ENCODE peak calls at places on chromosomes 2 and 18, in six cellular contexts. G is A549, Q is transverse colon, U is esophagus muscularis mucosa, N is stomach, C is sigmoid colon. K is an unnamed sample. For H3K4me1, the result is how much of the 10 kb centered on the place peaks cover.

GRCh38 chr2:203669820-203670219 is 36.6 kb upstream of the CD28 start:
- DNase-seq in G (no peak), Q (no peak), U (no peak), N (no peak), C (no peak), K (no peak)

GRCh38 chr2:120822908-120823307 is 87.2 kb downstream of the GLI2 start:
- DNase-seq in G (no peak), Q (no peak), U (no peak), N (no peak), C (no peak), K (no peak)

GRCh38 chr2:95215018-95215612 is 7.8 kb downstream of the ZNF892 start:
- DNase-seq in G (no peak), Q (no peak), U (no peak), N (no peak), C (no peak), K (no peak)

GRCh38 chr2:67215214-67215613 is 181.9 kb upstream of the ETAA1 start:
- DNase-seq in G (peak), Q (peak), U (no peak), N (peak), C (peak), K (no peak)

GRCh38 chr2:41197781-41198180 is 745.9 kb upstream of the SLC8A1 start:
- DNase-seq in G (no peak), Q (no peak), U (no peak), N (no peak), C (no peak), K (no peak)

GRCh38 chr2:234331566-234331965 is 165.3 kb downstream of the ARL4C start:
- DNase-seq in G (no peak), Q (no peak), U (no peak), N (no peak), C (no peak), K (no peak)

GRCh38 chr2:82950148-82950547 is 1508.9 kb downstream of the SUCLG1 start:
- DNase-seq in G (no peak), Q (no peak), U (no peak), N (no peak), C (no peak), K (no peak)

GRCh38 chr2:40251146-40251545 is 200.7 kb downstream of the SLC8A1 start:
- DNase-seq in G (no peak), Q (no peak), U (no peak), N (no peak), C (no peak), K (no peak)

GRCh38 chr18:11785444-11786055 is 65.7 kb upstream of the CHMP1B start:
- DNase-seq in G (no peak), Q (no peak), U (no peak), N (no peak), C (no peak), K (no peak)

GRCh38 chr18:58867281-58867961 is 2.7 kb downstream of the ZNF532 start:
- DNase-seq in G (no peak), Q (no peak), U (no peak), N (no peak), C (peak), K (no peak)

GRCh38 chr2:234512884-234513669 is 16.2 kb upstream of the ARL4C start:
- DNase-seq in G (no peak), Q (no peak), U (no peak), N (no peak), C (no peak), K (no peak)

GRCh38 chr18:24212939-24213338 is 74.1 kb downstream of the CABYR start:
- DNase-seq in G (no peak), Q (no peak), U (no peak), N (no peak), C (no peak), K (no peak)

GRCh38 chr2:101731221-101732054 is 33.9 kb downstream of the MAP4K4 start:
- DNase-seq in G (no peak), Q (no peak), U (no peak), N (no peak), C (no peak), K (no peak)

GRCh38 chr2:113061241-113061640 is 2.2 kb downstream of the IL36RN start:
- DNase-seq in G (no peak), Q (no peak), U (peak), N (no peak), C (no peak), K (no peak)

GRCh38 chr2:31962757-31963361 is 47.9 kb downstream of the MEMO1 start:
- DNase-seq in G (no peak), Q (no peak), U (no peak), N (no peak), C (no peak), K (no peak)

GRCh38 chr2:113114996-113115395 is 12.4 kb upstream of the IL1RN start:
- DNase-seq in G (no peak), Q (no peak), U (no peak), N (no peak), C (no peak), K (no peak)

GRCh38 chr18:49811151-49811938 is 2.0 kb downstream of the ACAA2 start:
- DNase-seq in G (no peak), Q (peak), U (no peak), N (no peak), C (no peak), K (no peak)

GRCh38 chr2:113124181-113124961 is 3.0 kb upstream of the IL1RN start:
- DNase-seq in G (no peak), Q (no peak), U (peak), N (no peak), C (no peak), K (no peak)

GRCh38 chr18:10086458-10086857 is 172.6 kb downstream of the VAPA start:
- DNase-seq in G (no peak), Q (no peak), U (no peak), N (no peak), C (no peak), K (no peak)

GRCh38 chr2:174153757-174154680 is 94.3 kb downstream of the OLA1 start:
- DNase-seq in G (no peak), Q (no peak), U (no peak), N (no peak), C (no peak), K (no peak)

GRCh38 chr2:25341753-25342371 is at the start of gene DNMT3A:
- DNase-seq in G (no peak), Q (peak), U (no peak), N (peak), C (peak), K (no peak)

GRCh38 chr2:112959109-112959591 is 18.7 kb upstream of the IL36G start:
- DNase-seq in G (no peak), Q (no peak), U (peak), N (no peak), C (no peak), K (no peak)

GRCh38 chr2:177888581-177888980 is 184.0 kb downstream of the PDE11A start:
- DNase-seq in G (no peak), Q (no peak), U (no peak), N (no peak), C (no peak), K (no peak)

GRCh38 chr2:97717618-97718005 is 4.2 kb downstream of the ZAP70 start:
- DNase-seq in G (no peak), Q (no peak), U (no peak), N (no peak), C (no peak), K (no peak)

GRCh38 chr2:66058675-66059074 is 376.2 kb upstream of the MEIS1 start:
- DNase-seq in G (no peak), Q (no peak), U (no peak), N (no peak), C (no peak), K (no peak)

GRCh38 chr2:101883860-101884259 is 107.9 kb upstream of the IL1R2 start:
- DNase-seq in G (peak), Q (peak), U (no peak), N (no peak), C (no peak), K (no peak)

GRCh38 chr2:179751184-179751809 is 110.1 kb downstream of the ZNF385B start:
- DNase-seq in G (peak), Q (no peak), U (no peak), N (no peak), C (no peak), K (no peak)

GRCh38 chr18:24659837-24660720 is 199.6 kb downstream of the HRH4 start:
- DNase-seq in G (no peak), Q (peak), U (peak), N (no peak), C (peak), K (no peak)

GRCh38 chr2:48768669-48769068 is 13.1 kb upstream of the LHCGR start:
- DNase-seq in G (no peak), Q (no peak), U (no peak), N (no peak), C (no peak), K (no peak)

GRCh38 chr2:212197776-212198175 is 340.8 kb downstream of the ERBB4 start:
- DNase-seq in G (no peak), Q (no peak), U (no peak), N (no peak), C (no peak), K (no peak)

GRCh38 chr18:3189884-3190283 is 29.9 kb downstream of the MYOM1 start:
- DNase-seq in G (no peak), Q (no peak), U (no peak), N (no peak), C (no peak), K (no peak)

GRCh38 chr2:37623971-37624897 is 47.2 kb downstream of the CDC42EP3 start:
- DNase-seq in G (no peak), Q (no peak), U (no peak), N (no peak), C (no peak), K (no peak)

GRCh38 chr18:25621682-25622081 is 269.7 kb upstream of the ZNF521 start:
- DNase-seq in G (no peak), Q (no peak), U (no peak), N (no peak), C (no peak), K (no peak)

GRCh38 chr18:67483237-67483636 is 33.3 kb downstream of the DSEL start:
- DNase-seq in G (no peak), Q (no peak), U (no peak), N (no peak), C (no peak), K (no peak)

GRCh38 chr18:57547260-57547659 is 39.2 kb downstream of the FECH start:
- DNase-seq in G (no peak), Q (no peak), U (no peak), N (no peak), C (no peak), K (no peak)

GRCh38 chr2:182565941-182566567 is 139.2 kb upstream of the PDE1A start:
- DNase-seq in G (no peak), Q (no peak), U (no peak), N (no peak), C (no peak), K (no peak)

GRCh38 chr18:47899107-47899840 is 31.2 kb downstream of the SMAD2 start:
- DNase-seq in G (no peak), Q (no peak), U (no peak), N (no peak), C (no peak), K (no peak)

GRCh38 chr18:5890261-5890605 is 5.1 kb downstream of the TMEM200C start:
- DNase-seq in G (no peak), Q (no peak), U (no peak), N (no peak), C (no peak), K (peak)
- H3K4me1 ChIP-seq in G (under half), Q (under half), U (under half), N (under half), C (under half), K (under half)

GRCh38 chr2:12636837-12637581 is 79.7 kb upstream of the TRIB2 start:
- DNase-seq in G (no peak), Q (no peak), U (no peak), N (no peak), C (no peak), K (no peak)
- TF ChIP-seq EP300 in G (no peak), Q (no peak), U (no peak), N (no peak), C (no peak), K (no peak)

GRCh38 chr2:137938204-137938603 is 26.1 kb upstream of the HNMT start:
- DNase-seq in G (no peak), Q (no peak), U (no peak), N (no peak), C (no peak), K (no peak)

GRCh38 chr2:137937246-137937645 is 27.0 kb upstream of the HNMT start:
- DNase-seq in G (no peak), Q (no peak), U (no peak), N (no peak), C (no peak), K (no peak)

GRCh38 chr2:137937778-137938177 is 26.5 kb upstream of the HNMT start:
- DNase-seq in G (no peak), Q (no peak), U (no peak), N (no peak), C (no peak), K (no peak)

GRCh38 chr2:137940191-137940590 is 24.1 kb upstream of the HNMT start:
- DNase-seq in G (no peak), Q (no peak), U (no peak), N (no peak), C (no peak), K (no peak)

GRCh38 chr2:137939026-137939425 is 25.2 kb upstream of the HNMT start:
- DNase-seq in G (no peak), Q (no peak), U (no peak), N (no peak), C (no peak), K (no peak)
- H3K4me1 ChIP-seq in G (under half), Q (under half), U (under half), N (under half), C (under half), K (under half)

GRCh38 chr2:71466301-71467179 is 13.2 kb downstream of the DYSF start:
- DNase-seq in G (peak), Q (no peak), U (no peak), N (no peak), C (no peak), K (no peak)
- TF ChIP-seq EP300 in G (no peak), Q (no peak), U (no peak), N (no peak), C (no peak), K (no peak)

GRCh38 chr2:52368141-52368540 is 1336.2 kb upstream of the NRXN1 start:
- DNase-seq in G (no peak), Q (no peak), U (no peak), N (no peak), C (no peak), K (no peak)
- H3K4me1 ChIP-seq in G (under half), Q (under half), U (under half), N (under half), C (under half), K (under half)